ENCODE peak calls at places on chromosome 4, in four cellular contexts. C, X, W and H are unnamed samples.

GRCh38 chr4:7733801-7734650 is 205.6 kb downstream of the AFAP1 start:
- DNase-seq in C (peak; percentile 42), X (peak; percentile 11), W (no peak), H (no peak)

GRCh38 chr4:181688416-181688815 is 554.8 kb upstream of the TENM3 start:
- DNase-seq in C (no peak), W (no peak), X (no peak), H (no peak)

GRCh38 chr4:61514991-61515390 is 314.9 kb downstream of the ADGRL3 start:
- DNase-seq in C (no peak), W (no peak), X (no peak), H (no peak)

GRCh38 chr4:80307183-80307735 is 28.3 kb upstream of the CFAP299 start:
- DNase-seq in C (no peak), X (no peak), W (no peak), H (no peak)

GRCh38 chr4:48194986-48195773 is 61.1 kb upstream of the TXK start:
- DNase-seq in X (no peak), W (no peak), C (no peak), H (no peak)

GRCh38 chr4:110055014-110055768 is 142.5 kb downstream of the EGF start:
- DNase-seq in X (no peak), W (no peak), C (no peak), H (no peak)

GRCh38 chr4:164931551-164932324 is 45.7 kb downstream of the TRIM61 start:
- DNase-seq in X (no peak), C (no peak), W (no peak), H (no peak)

GRCh38 chr4:3648195-3648594 is 116.0 kb upstream of the LRPAP1 start:
- DNase-seq in X (no peak), W (no peak), C (no peak), H (no peak)

GRCh38 chr4:6749340-6750171 is 33.0 kb upstream of the KIAA0232 start:
- DNase-seq in C (peak; percentile 87), W (peak; percentile 75), X (peak; percentile 68), H (peak; percentile 94)

GRCh38 chr4:168893205-168893604 is 116.8 kb downstream of the CBR4 start:
- DNase-seq in C (no peak), X (no peak), W (no peak), H (no peak)

GRCh38 chr4:83413676-83414075 is 41.9 kb downstream of the HELQ start:
- DNase-seq in W (no peak), C (no peak), X (no peak), H (no peak)

GRCh38 chr4:53801373-53801772 is 210.1 kb upstream of the LNX1 start:
- DNase-seq in X (no peak), C (no peak), W (no peak), H (no peak)

GRCh38 chr4:141871086-141871485 is 234.7 kb downstream of the IL15 start:
- DNase-seq in X (no peak), C (no peak), W (no peak), H (no peak)

GRCh38 chr4:62709618-62710252 is 1509.6 kb downstream of the ADGRL3 start:
- DNase-seq in C (no peak), X (no peak), W (no peak), H (no peak)
- H3K4me3 ChIP-seq in C (no peak overlapping the region), X (peak overlapping the region; percentile 50), W (no peak overlapping the region), H (no peak overlapping the region)

DNA sequence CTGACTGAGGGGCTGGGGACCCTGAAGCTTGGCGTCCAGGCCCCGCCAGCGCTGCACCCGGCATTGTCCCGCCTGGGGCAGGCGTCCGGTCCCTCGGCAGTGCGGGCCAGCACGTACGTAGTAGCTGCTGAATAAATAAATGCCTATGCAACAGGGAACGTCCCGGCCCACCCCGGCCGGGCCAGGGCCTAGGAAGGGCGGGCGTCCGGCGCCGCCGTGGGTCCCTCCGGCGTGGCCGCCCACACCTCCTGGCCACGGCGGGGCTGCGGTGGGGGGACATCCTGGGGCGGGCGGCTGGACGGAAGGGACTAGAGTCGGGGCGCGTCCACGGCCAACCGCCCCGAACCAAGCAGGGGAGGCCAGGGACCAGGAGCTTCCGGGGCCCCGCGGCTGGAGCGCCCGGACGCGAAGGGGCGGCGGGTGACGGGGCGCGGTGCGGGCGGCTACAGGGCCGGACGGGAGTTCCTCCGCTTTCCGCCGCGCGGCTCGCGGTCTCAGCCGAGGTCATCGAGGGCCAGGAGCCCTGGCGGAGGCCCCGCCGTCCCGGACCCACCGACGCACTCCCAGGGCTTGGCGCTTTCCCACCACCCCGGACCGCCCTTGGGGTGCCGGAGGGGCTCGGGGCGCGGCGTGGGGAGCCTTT is 856 bp upstream of the WWC2 start:
- DNase-seq in W (peak; percentile 61), C (peak; percentile 78), X (peak; percentile 65), H (peak; percentile 29)
- H3K4me1 ChIP-seq in W (peaks cover 4% of the 10 kb centered on the region), C (peaks cover 34% of the 10 kb centered on the region), X (peaks cover 47% of the 10 kb centered on the region), H (peaks cover 6% of the 10 kb centered on the region)

GRCh38 chr4:145773581-145774234 is 93.8 kb downstream of the C4orf51 start:
- DNase-seq in X (no peak), W (no peak), C (no peak), H (no peak)

GRCh38 chr4:145766273-145766672 is 86.3 kb downstream of the C4orf51 start:
- DNase-seq in C (no peak), W (no peak), X (no peak), H (no peak)

GRCh38 chr4:145769450-145770037 is 89.6 kb downstream of the C4orf51 start:
- DNase-seq in W (no peak), C (no peak), X (no peak), H (no peak)

GRCh38 chr4:145772347-145772746 is 92.4 kb downstream of the C4orf51 start:
- DNase-seq in W (no peak), X (no peak), C (no peak), H (no peak)

GRCh38 chr4:145770124-145770523 is 90.2 kb downstream of the C4orf51 start:
- DNase-seq in C (no peak), W (no peak), X (no peak), H (no peak)
- H3K4me3 ChIP-seq in C (no peak overlapping the region), W (no peak overlapping the region), X (no peak overlapping the region), H (no peak overlapping the region)

GRCh38 chr4:68342139-68342538 is 7.8 kb downstream of the YTHDC1 start:
- DNase-seq in W (peak; percentile 24), X (no peak), C (peak; percentile 20), H (no peak)
- H3K4me1 ChIP-seq in W (peaks cover 22% of the 10 kb centered on the region), X (peaks cover 100% of the 10 kb centered on the region), C (peaks cover 91% of the 10 kb centered on the region), H (peaks cover 9% of the 10 kb centered on the region)

DNA sequence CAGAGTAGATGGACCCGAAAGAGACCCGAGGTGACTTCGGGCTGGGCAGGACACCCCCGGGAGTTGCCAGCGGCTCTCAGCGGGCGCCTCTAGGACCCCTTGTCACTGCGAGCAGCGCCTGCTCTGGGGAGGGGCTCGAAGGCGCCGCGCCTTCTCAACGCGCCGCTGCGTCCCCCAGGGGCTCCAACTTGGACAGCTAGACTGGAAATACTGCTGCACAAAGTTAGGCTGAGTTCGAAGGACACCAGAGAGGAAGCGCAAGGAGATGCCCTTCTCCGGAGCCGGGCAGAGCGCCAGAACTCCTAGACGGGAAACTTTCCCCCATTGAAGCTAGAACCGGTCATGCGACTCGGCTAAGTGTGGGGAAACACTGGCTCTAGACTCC is 493 bp upstream of the KCNIP4 start:
- DNase-seq in C (no peak), W (no peak), X (no peak), H (peak; percentile 22)
- H3K4me3 ChIP-seq in C (peak overlapping the region; percentile 23), W (no peak overlapping the region), X (peak overlapping the region; percentile 55), H (peak overlapping the region; percentile 28)